ENCODE peak calls at places on chromosomes 6 and 20, in eight cellular contexts. One of them, this sample, is unnamed. For H3K27me3, the result is how much of the 10 kb centered on the place peaks cover.

GRCh38 chr6:43185391-43185790 is 3.4 kb downstream of the CUL9 start:
- DNase-seq in lower lobe of right lung: no peak
- DNase-seq in IMR-90: no peak
- DNase-seq in AG04450: no peak
- DNase-seq in aorta: no peak
- DNase-seq in CD8-positive, alpha-beta memory T cell: peak
- DNase-seq in fibroblast of lung: no peak
- DNase-seq in naive thymus-derived CD4-positive, alpha-beta T cell: peak
- DNase-seq in this sample: no peak

GRCh38 chr6:42066156-42066555 is 15.8 kb downstream of the TAF8 start:
- DNase-seq in lower lobe of right lung: no peak
- DNase-seq in IMR-90: no peak
- DNase-seq in AG04450: no peak
- DNase-seq in aorta: no peak
- DNase-seq in CD8-positive, alpha-beta memory T cell: no peak
- DNase-seq in fibroblast of lung: no peak
- DNase-seq in naive thymus-derived CD4-positive, alpha-beta T cell: no peak
- DNase-seq in this sample: no peak

GRCh38 chr6:24831771-24832718 is 33.3 kb upstream of the ARMH2 start:
- DNase-seq in lower lobe of right lung: no peak
- DNase-seq in IMR-90: peak
- DNase-seq in AG04450: no peak
- DNase-seq in aorta: no peak
- DNase-seq in CD8-positive, alpha-beta memory T cell: no peak
- DNase-seq in fibroblast of lung: peak
- DNase-seq in naive thymus-derived CD4-positive, alpha-beta T cell: no peak
- DNase-seq in this sample: no peak

GRCh38 chr6:101830501-101831031 is 437.1 kb downstream of the GRIK2 start:
- DNase-seq in lower lobe of right lung: no peak
- DNase-seq in IMR-90: peak
- DNase-seq in AG04450: no peak
- DNase-seq in aorta: no peak
- DNase-seq in CD8-positive, alpha-beta memory T cell: no peak
- DNase-seq in fibroblast of lung: peak
- DNase-seq in naive thymus-derived CD4-positive, alpha-beta T cell: no peak
- DNase-seq in this sample: no peak

GRCh38 chr6:119966484-119966883 is 616.9 kb upstream of the MAN1A1 start:
- DNase-seq in lower lobe of right lung: no peak
- DNase-seq in IMR-90: no peak
- DNase-seq in AG04450: no peak
- DNase-seq in aorta: no peak
- DNase-seq in CD8-positive, alpha-beta memory T cell: no peak
- DNase-seq in fibroblast of lung: no peak
- DNase-seq in naive thymus-derived CD4-positive, alpha-beta T cell: no peak
- DNase-seq in this sample: no peak

GRCh38 chr6:8240316-8240715 is 138.0 kb upstream of the EEF1E1 start:
- DNase-seq in lower lobe of right lung: no peak
- DNase-seq in IMR-90: no peak
- DNase-seq in AG04450: no peak
- DNase-seq in aorta: no peak
- DNase-seq in CD8-positive, alpha-beta memory T cell: no peak
- DNase-seq in fibroblast of lung: no peak
- DNase-seq in naive thymus-derived CD4-positive, alpha-beta T cell: no peak
- DNase-seq in this sample: no peak

GRCh38 chr6:170102038-170102437 is 188.8 kb downstream of the DLL1 start:
- DNase-seq in lower lobe of right lung: no peak
- DNase-seq in IMR-90: no peak
- DNase-seq in AG04450: no peak
- DNase-seq in aorta: no peak
- DNase-seq in CD8-positive, alpha-beta memory T cell: no peak
- DNase-seq in fibroblast of lung: no peak
- DNase-seq in naive thymus-derived CD4-positive, alpha-beta T cell: no peak
- DNase-seq in this sample: no peak

GRCh38 chr20:57996936-57997629 is 231.4 kb downstream of the ANKRD60 start:
- DNase-seq in lower lobe of right lung: no peak
- DNase-seq in IMR-90: no peak
- DNase-seq in AG04450: no peak
- DNase-seq in aorta: no peak
- DNase-seq in CD8-positive, alpha-beta memory T cell: no peak
- DNase-seq in fibroblast of lung: peak
- DNase-seq in naive thymus-derived CD4-positive, alpha-beta T cell: no peak
- DNase-seq in this sample: no peak

GRCh38 chr6:81787313-81788068 is 35.0 kb upstream of the TENT5A start:
- DNase-seq in lower lobe of right lung: no peak
- DNase-seq in IMR-90: peak
- DNase-seq in AG04450: no peak
- DNase-seq in aorta: no peak
- DNase-seq in CD8-positive, alpha-beta memory T cell: no peak
- DNase-seq in fibroblast of lung: peak
- DNase-seq in naive thymus-derived CD4-positive, alpha-beta T cell: no peak
- DNase-seq in this sample: no peak

GRCh38 chr6:48978016-48978415 is 485.0 kb downstream of the MMUT start:
- DNase-seq in lower lobe of right lung: no peak
- DNase-seq in IMR-90: peak
- DNase-seq in AG04450: peak
- DNase-seq in aorta: no peak
- DNase-seq in CD8-positive, alpha-beta memory T cell: no peak
- DNase-seq in fibroblast of lung: peak
- DNase-seq in naive thymus-derived CD4-positive, alpha-beta T cell: no peak
- DNase-seq in this sample: no peak

GRCh38 chr20:23669866-23670265 is 19.0 kb downstream of the CST4 start:
- DNase-seq in lower lobe of right lung: no peak
- DNase-seq in IMR-90: no peak
- DNase-seq in AG04450: no peak
- DNase-seq in aorta: no peak
- DNase-seq in CD8-positive, alpha-beta memory T cell: no peak
- DNase-seq in fibroblast of lung: no peak
- DNase-seq in naive thymus-derived CD4-positive, alpha-beta T cell: no peak
- DNase-seq in this sample: no peak

GRCh38 chr6:71181565-71181964 is 107.0 kb upstream of the OGFRL1 start:
- DNase-seq in lower lobe of right lung: no peak
- DNase-seq in IMR-90: peak
- DNase-seq in AG04450: peak
- DNase-seq in aorta: no peak
- DNase-seq in CD8-positive, alpha-beta memory T cell: no peak
- DNase-seq in fibroblast of lung: peak
- DNase-seq in naive thymus-derived CD4-positive, alpha-beta T cell: no peak
- DNase-seq in this sample: no peak

GRCh38 chr20:53899351-53900167 is 170.8 kb downstream of the BCAS1 start:
- DNase-seq in lower lobe of right lung: no peak
- DNase-seq in IMR-90: peak
- DNase-seq in AG04450: no peak
- DNase-seq in aorta: no peak
- DNase-seq in CD8-positive, alpha-beta memory T cell: peak
- DNase-seq in fibroblast of lung: peak
- DNase-seq in naive thymus-derived CD4-positive, alpha-beta T cell: peak
- DNase-seq in this sample: no peak

GRCh38 chr6:6975395-6976111 is 132.2 kb upstream of the RREB1 start:
- DNase-seq in lower lobe of right lung: no peak
- DNase-seq in IMR-90: no peak
- DNase-seq in AG04450: no peak
- DNase-seq in aorta: no peak
- DNase-seq in CD8-positive, alpha-beta memory T cell: no peak
- DNase-seq in fibroblast of lung: no peak
- DNase-seq in naive thymus-derived CD4-positive, alpha-beta T cell: no peak
- DNase-seq in this sample: no peak
- H3K27ac ChIP-seq in lower lobe of right lung: no peak
- H3K27ac ChIP-seq in IMR-90: no peak
- H3K27ac ChIP-seq in AG04450: no peak
- H3K27ac ChIP-seq in aorta: no peak
- H3K27ac ChIP-seq in CD8-positive, alpha-beta memory T cell: no peak
- H3K27ac ChIP-seq in fibroblast of lung: no peak
- H3K27ac ChIP-seq in naive thymus-derived CD4-positive, alpha-beta T cell: no peak
- H3K27ac ChIP-seq in this sample: no peak

GRCh38 chr20:35327074-35327976 is 35.1 kb upstream of the FAM83C start:
- DNase-seq in lower lobe of right lung: no peak
- DNase-seq in IMR-90: peak
- DNase-seq in AG04450: no peak
- DNase-seq in aorta: no peak
- DNase-seq in CD8-positive, alpha-beta memory T cell: no peak
- DNase-seq in fibroblast of lung: no peak
- DNase-seq in naive thymus-derived CD4-positive, alpha-beta T cell: no peak
- DNase-seq in this sample: no peak

GRCh38 chr20:35326732-35327073 is 34.5 kb upstream of the FAM83C start:
- DNase-seq in lower lobe of right lung: no peak
- DNase-seq in IMR-90: no peak
- DNase-seq in AG04450: no peak
- DNase-seq in aorta: no peak
- DNase-seq in CD8-positive, alpha-beta memory T cell: no peak
- DNase-seq in fibroblast of lung: no peak
- DNase-seq in naive thymus-derived CD4-positive, alpha-beta T cell: no peak
- DNase-seq in this sample: no peak

GRCh38 chr20:35329435-35330139 is 37.4 kb upstream of the FAM83C start:
- DNase-seq in lower lobe of right lung: no peak
- DNase-seq in IMR-90: peak
- DNase-seq in AG04450: no peak
- DNase-seq in aorta: no peak
- DNase-seq in CD8-positive, alpha-beta memory T cell: no peak
- DNase-seq in fibroblast of lung: no peak
- DNase-seq in naive thymus-derived CD4-positive, alpha-beta T cell: peak
- DNase-seq in this sample: no peak

GRCh38 chr20:35328689-35329088 is 36.5 kb upstream of the FAM83C start:
- DNase-seq in lower lobe of right lung: no peak
- DNase-seq in IMR-90: no peak
- DNase-seq in AG04450: no peak
- DNase-seq in aorta: no peak
- DNase-seq in CD8-positive, alpha-beta memory T cell: no peak
- DNase-seq in fibroblast of lung: no peak
- DNase-seq in naive thymus-derived CD4-positive, alpha-beta T cell: no peak
- DNase-seq in this sample: no peak

DNA sequence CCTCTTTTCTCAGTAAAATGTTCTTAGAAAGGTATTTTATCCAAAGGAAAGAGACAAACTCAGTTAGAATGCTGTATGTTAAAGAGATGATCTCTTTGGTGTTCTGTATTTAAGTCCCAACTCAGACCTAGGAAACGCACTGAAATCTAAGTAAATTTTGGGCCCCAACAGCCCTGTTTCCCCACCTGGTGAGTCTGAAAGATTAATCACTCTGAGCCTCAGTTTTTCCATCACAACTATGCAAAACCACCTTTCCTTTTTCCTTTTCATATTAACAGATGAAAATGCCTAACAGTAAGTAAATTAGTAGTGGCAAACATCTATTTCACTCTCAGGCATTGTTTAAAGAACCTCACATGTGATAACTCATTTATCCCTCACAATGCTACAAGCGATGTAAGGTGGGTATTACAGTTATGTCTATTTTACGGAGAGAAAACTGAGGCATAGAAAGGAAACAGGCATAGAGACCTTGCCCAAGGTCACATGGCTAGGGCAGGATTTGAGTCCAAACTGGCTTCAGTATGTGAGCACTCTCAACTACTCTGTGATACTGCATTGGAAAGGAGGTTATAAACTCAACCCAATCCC is 36.0 kb upstream of the FAM83C start:
- DNase-seq in lower lobe of right lung: no peak
- DNase-seq in IMR-90: no peak
- DNase-seq in AG04450: no peak
- DNase-seq in aorta: no peak
- DNase-seq in CD8-positive, alpha-beta memory T cell: no peak
- DNase-seq in fibroblast of lung: no peak
- DNase-seq in naive thymus-derived CD4-positive, alpha-beta T cell: no peak
- DNase-seq in this sample: no peak
- H3K27me3 ChIP-seq in lower lobe of right lung: under half
- H3K27me3 ChIP-seq in IMR-90: under half
- H3K27me3 ChIP-seq in AG04450: under half
- H3K27me3 ChIP-seq in aorta: under half
- H3K27me3 ChIP-seq in CD8-positive, alpha-beta memory T cell: under half
- H3K27me3 ChIP-seq in fibroblast of lung: under half
- H3K27me3 ChIP-seq in naive thymus-derived CD4-positive, alpha-beta T cell: under half
- H3K27me3 ChIP-seq in this sample: under half

GRCh38 chr6:68976260-68976659 is 341.2 kb downstream of the ADGRB3 start:
- DNase-seq in lower lobe of right lung: no peak
- DNase-seq in IMR-90: no peak
- DNase-seq in AG04450: no peak
- DNase-seq in aorta: no peak
- DNase-seq in CD8-positive, alpha-beta memory T cell: no peak
- DNase-seq in fibroblast of lung: no peak
- DNase-seq in naive thymus-derived CD4-positive, alpha-beta T cell: no peak
- DNase-seq in this sample: no peak

GRCh38 chr6:68978411-68978810 is 343.3 kb downstream of the ADGRB3 start:
- DNase-seq in lower lobe of right lung: no peak
- DNase-seq in IMR-90: no peak
- DNase-seq in AG04450: no peak
- DNase-seq in aorta: no peak
- DNase-seq in CD8-positive, alpha-beta memory T cell: no peak
- DNase-seq in fibroblast of lung: no peak
- DNase-seq in naive thymus-derived CD4-positive, alpha-beta T cell: no peak
- DNase-seq in this sample: no peak

DNA sequence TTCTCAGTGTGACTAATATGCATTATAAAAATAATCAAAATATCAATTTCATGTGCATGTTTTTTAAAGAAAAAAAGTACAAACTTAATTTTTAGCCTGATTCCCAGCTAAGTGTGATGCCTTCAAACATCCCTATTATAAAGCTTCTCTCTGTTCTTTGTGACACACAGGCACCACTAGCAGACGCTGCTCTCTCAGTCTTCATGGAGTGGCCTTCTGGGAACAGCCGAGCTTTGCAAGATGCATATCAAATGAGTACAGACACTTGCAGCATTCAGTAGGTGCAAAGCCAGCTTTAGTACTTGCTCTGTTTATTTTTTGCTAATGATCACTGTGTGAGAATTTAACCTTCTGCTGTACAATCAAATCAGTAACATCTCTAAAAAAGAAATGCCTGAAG is 340.0 kb downstream of the ADGRB3 start:
- DNase-seq in lower lobe of right lung: no peak
- DNase-seq in IMR-90: no peak
- DNase-seq in AG04450: no peak
- DNase-seq in aorta: no peak
- DNase-seq in CD8-positive, alpha-beta memory T cell: no peak
- DNase-seq in fibroblast of lung: peak
- DNase-seq in naive thymus-derived CD4-positive, alpha-beta T cell: no peak
- DNase-seq in this sample: peak
- H3K4me3 ChIP-seq in lower lobe of right lung: no peak
- H3K4me3 ChIP-seq in IMR-90: no peak
- H3K4me3 ChIP-seq in AG04450: no peak
- H3K4me3 ChIP-seq in aorta: no peak
- H3K4me3 ChIP-seq in CD8-positive, alpha-beta memory T cell: no peak
- H3K4me3 ChIP-seq in fibroblast of lung: no peak
- H3K4me3 ChIP-seq in naive thymus-derived CD4-positive, alpha-beta T cell: no peak
- H3K4me3 ChIP-seq in this sample: no peak

DNA sequence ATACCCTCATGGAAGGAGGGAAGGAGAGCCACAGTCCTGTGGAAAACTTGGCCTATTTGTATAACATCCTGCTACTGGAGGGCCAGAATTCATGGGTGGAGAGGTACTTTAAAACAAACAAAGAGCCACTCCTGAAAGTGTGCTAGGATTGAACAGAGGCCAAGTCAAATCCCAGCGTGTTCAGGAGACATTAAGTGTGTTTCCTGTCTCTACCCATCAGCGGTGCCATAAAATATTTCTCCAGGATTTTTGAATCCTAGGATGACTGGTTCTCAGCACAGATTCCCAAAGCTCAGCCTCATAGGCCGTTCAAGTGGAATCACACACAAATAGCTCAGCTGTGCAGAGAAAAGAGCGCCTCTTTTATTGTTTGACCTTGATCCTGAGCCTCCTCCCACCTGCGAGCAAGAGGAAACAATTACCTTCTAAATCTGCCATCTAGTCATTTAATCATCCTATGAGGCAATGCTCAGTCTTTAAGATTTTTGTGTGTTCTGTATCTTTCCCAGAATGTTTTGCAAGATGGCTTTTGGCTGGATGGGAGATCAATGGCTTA is 31.8 kb upstream of the RALGAPA2 start:
- DNase-seq in lower lobe of right lung: no peak
- DNase-seq in IMR-90: no peak
- DNase-seq in AG04450: no peak
- DNase-seq in aorta: no peak
- DNase-seq in CD8-positive, alpha-beta memory T cell: no peak
- DNase-seq in fibroblast of lung: no peak
- DNase-seq in naive thymus-derived CD4-positive, alpha-beta T cell: no peak
- DNase-seq in this sample: no peak
- H3K27ac ChIP-seq in lower lobe of right lung: peak
- H3K27ac ChIP-seq in IMR-90: no peak
- H3K27ac ChIP-seq in AG04450: no peak
- H3K27ac ChIP-seq in aorta: peak
- H3K27ac ChIP-seq in CD8-positive, alpha-beta memory T cell: no peak
- H3K27ac ChIP-seq in fibroblast of lung: no peak
- H3K27ac ChIP-seq in naive thymus-derived CD4-positive, alpha-beta T cell: no peak
- H3K27ac ChIP-seq in this sample: peak